ENCODE peak calls at places on chromosomes 3 and 15, in ten cellular contexts. F is erythroblast, D is T-helper 2 cell, B is fibroblast of pulmonary artery, U is neural progenitor cell, N is SK-N-DZ, Z is NCI-H226, X is NCI-H1105, R is sigmoid colon, L is endothelial cell. H is an unnamed sample.

GRCh38 chr3:186705882-186706780 is 11.0 kb upstream of the KNG1 start:
- DNase-seq in F (no peak), D (no peak), B (no peak), U (no peak), N (no peak), Z (no peak), X (no peak), R (no peak), L (no peak), H (no peak)

GRCh38 chr3:169966951-169967915 is 626 bp downstream of the SEC62 start:
- DNase-seq in F (peak; percentile 86), D (no peak), B (peak; percentile 48), U (peak; percentile 82), N (peak; percentile 51), Z (peak; percentile 52), X (peak; percentile 72), R (peak; percentile 76), L (peak; percentile 69), H (peak; percentile 82)

GRCh38 chr3:137642831-137643230 is 121.3 kb upstream of the SOX14 start:
- DNase-seq in F (no peak), D (no peak), B (no peak), U (peak; percentile 36), N (no peak), Z (no peak), X (peak; percentile 42), R (no peak), L (no peak), H (no peak)

GRCh38 chr3:106213954-106214353 is 345.1 kb upstream of the CBLB start:
- DNase-seq in F (no peak), D (no peak), B (no peak), U (no peak), N (no peak), Z (no peak), X (no peak), R (no peak), L (no peak), H (no peak)

GRCh38 chr3:82130056-82130455 is 368.6 kb upstream of the GBE1 start:
- DNase-seq in F (peak; percentile 2), D (no peak), B (no peak), U (no peak), N (no peak), Z (no peak), X (no peak), R (no peak), L (no peak), H (no peak)

GRCh38 chr3:132556467-132557159 is 40.5 kb upstream of the ACKR4 start:
- DNase-seq in F (no peak), D (no peak), B (no peak), U (peak; percentile 8), N (no peak), Z (no peak), X (no peak), R (peak; percentile 90), L (no peak), H (peak; percentile 22)

GRCh38 chr3:44396200-44397171 is 57.9 kb downstream of the TCAIM start:
- DNase-seq in F (no peak), D (no peak), B (no peak), U (no peak), N (no peak), Z (no peak), X (no peak), R (no peak), L (no peak), H (no peak)

GRCh38 chr3:116425126-116425525 is 20.2 kb downstream of the LSAMP start:
- DNase-seq in F (no peak), D (no peak), B (no peak), U (no peak), N (no peak), Z (no peak), X (no peak), R (no peak), L (no peak), H (no peak)

GRCh38 chr3:190382082-190382481 is 5.9 kb upstream of the CLDN16 start:
- DNase-seq in F (no peak), D (no peak), B (peak; percentile 56), U (no peak), N (no peak), Z (peak; percentile 68), X (no peak), R (no peak), L (no peak), H (no peak)

GRCh38 chr3:44301746-44302145 is 36.8 kb upstream of the TCAIM start:
- DNase-seq in F (no peak), D (no peak), B (no peak), U (no peak), N (no peak), Z (no peak), X (no peak), R (no peak), L (no peak), H (no peak)

GRCh38 chr15:98658831-98659699 is 10.7 kb downstream of the IGF1R start:
- DNase-seq in F (peak; percentile 70), D (no peak), B (peak; percentile 65), U (peak; percentile 57), N (peak; percentile 54), Z (peak; percentile 65), X (no peak), R (no peak), L (peak; percentile 33), H (peak; percentile 72)